ENCODE peak calls at places on chromosomes 13 and 19, in five cellular contexts. S is HepG2, X is H1, J is GM12878, Y is K562. P is an unnamed sample.

GRCh38 chr19:39507715-39508364 is 7.1 kb upstream of the SELENOV start:
- DNase-seq in S (no peak), X (no peak), J (no peak), Y (no peak), P (no peak)

GRCh38 chr19:54339646-54340358 is 840 bp upstream of the LILRA4 start:
- DNase-seq in S (no peak), X (no peak), J (no peak), Y (no peak), P (no peak)

GRCh38 chr19:38336638-38337359 is 1.2 kb downstream of the CATSPERG start:
- DNase-seq in S (peak), X (peak), J (peak), Y (peak), P (peak)

GRCh38 chr19:52722062-52723005 is 12.5 kb downstream of the ZNF611 start:
- DNase-seq in S (no peak), X (no peak), J (no peak), Y (no peak), P (no peak)

GRCh38 chr13:24540236-24541126 is 27.9 kb upstream of the PARP4 start:
- DNase-seq in S (peak), X (peak), J (no peak), Y (peak), P (peak)

GRCh38 chr13:51928231-51928630 is 66.5 kb downstream of the CCDC70 start:
- DNase-seq in S (no peak), X (no peak), J (no peak), Y (no peak), P (no peak)

GRCh38 chr13:53281677-53282076 is 253.1 kb downstream of the OLFM4 start:
- DNase-seq in S (no peak), X (no peak), J (no peak), Y (no peak), P (no peak)

GRCh38 chr19:33098023-33098652 is 17.2 kb downstream of the GPATCH1 start:
- DNase-seq in S (peak), X (no peak), J (no peak), Y (peak), P (no peak)

GRCh38 chr13:110756268-110756667 is 42.8 kb downstream of the ING1 start:
- DNase-seq in S (no peak), X (peak), J (no peak), Y (no peak), P (no peak)

GRCh38 chr19:45780448-45781281 is 1.6 kb downstream of the DMPK start:
- DNase-seq in S (peak), X (no peak), J (no peak), Y (no peak), P (no peak)

GRCh38 chr13:85728831-85729230 is 70.4 kb downstream of the SLITRK6 start:
- DNase-seq in S (no peak), X (no peak), J (no peak), Y (no peak), P (no peak)

GRCh38 chr19:36041831-36042230 is 9.2 kb upstream of the CLIP3 start:
- DNase-seq in S (peak), X (no peak), J (no peak), Y (no peak), P (no peak)
- TF ChIP-seq CHD2 in S (no peak), X (no peak), J (no peak), Y (no peak), P (no peak)

GRCh38 chr13:96751089-96751488 is 243.2 kb downstream of the OXGR1 start:
- DNase-seq in S (no peak), X (no peak), J (no peak), Y (no peak), P (no peak)

GRCh38 chr13:96744665-96745331 is 249.5 kb downstream of the OXGR1 start:
- DNase-seq in S (no peak), X (no peak), J (no peak), Y (no peak), P (no peak)

DNA sequence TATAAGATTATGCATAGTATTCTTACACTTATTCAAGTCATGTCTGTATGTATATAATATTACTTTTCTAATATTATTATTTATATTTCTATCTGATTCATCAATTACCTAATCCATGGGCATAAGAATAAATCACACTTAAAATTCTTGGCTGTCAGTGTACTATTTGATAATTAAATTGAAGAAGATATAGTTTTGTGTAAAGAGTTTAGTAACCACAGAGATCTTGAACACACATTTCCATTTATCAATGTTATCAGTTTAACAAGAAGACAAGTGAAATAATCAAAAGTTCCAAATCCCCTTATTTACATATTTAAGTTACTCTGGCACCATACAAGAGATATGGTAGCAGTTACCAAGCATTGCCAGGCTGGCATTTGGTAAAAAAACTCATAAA is 244.5 kb downstream of the OXGR1 start:
- DNase-seq in S (no peak), X (no peak), J (no peak), Y (no peak), P (no peak)
- TF ChIP-seq JUND in S (no peak), X (no peak), J (no peak), Y (no peak), P (no peak)

DNA sequence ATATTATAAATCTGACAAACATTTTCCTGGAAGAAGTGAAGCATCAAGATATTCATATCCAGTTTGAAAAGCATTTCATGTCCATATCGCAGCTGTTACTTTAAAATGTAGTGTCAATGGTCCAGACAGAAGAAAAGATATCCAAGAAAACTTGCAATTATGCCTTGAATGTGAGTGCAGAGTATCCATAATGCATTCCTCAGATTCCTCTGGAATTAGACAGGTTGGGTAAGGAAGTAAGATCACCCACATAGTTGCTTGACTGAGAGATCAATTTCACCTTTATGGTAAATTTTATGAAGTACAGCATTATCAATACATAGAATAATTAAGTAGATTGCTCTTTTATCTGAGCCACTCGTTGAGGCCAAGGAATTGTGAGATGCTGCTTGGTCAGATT is 327.0 kb upstream of the SLITRK5 start:
- DNase-seq in S (no peak), X (no peak), J (no peak), Y (no peak), P (no peak)
- TF ChIP-seq CHD2 in S (no peak), X (no peak), J (no peak), Y (no peak), P (no peak)

GRCh38 chr13:98492335-98493034 is 84.4 kb downstream of the STK24 start:
- DNase-seq in S (no peak), X (no peak), J (no peak), Y (no peak), P (no peak)
- TF ChIP-seq JUND in S (no peak), X (no peak), J (no peak), Y (no peak), P (no peak)

DNA sequence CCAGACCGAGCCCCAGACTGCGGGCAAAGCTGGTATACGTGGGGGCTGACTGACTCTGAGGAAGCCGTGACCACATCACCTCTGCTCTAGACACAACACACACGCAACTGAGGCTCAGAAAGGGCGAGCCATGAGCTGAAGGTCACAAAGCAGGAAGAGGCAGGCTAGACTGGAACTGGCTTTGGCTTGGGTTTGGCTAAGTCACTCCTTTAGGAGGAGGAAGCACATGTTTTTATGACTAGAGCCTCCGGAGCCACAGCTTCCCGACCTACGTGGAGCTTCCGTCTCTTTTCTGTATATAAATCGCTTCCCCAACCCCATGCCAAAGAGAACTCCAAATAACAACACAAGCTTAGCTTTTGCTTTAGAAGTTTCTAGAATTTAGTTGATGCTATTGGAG is 48.0 kb downstream of the RFX2 start:
- DNase-seq in S (no peak), X (no peak), J (no peak), Y (no peak), P (no peak)
- TF ChIP-seq CHD2 in S (no peak), X (no peak), J (no peak), Y (no peak), P (no peak)

DNA sequence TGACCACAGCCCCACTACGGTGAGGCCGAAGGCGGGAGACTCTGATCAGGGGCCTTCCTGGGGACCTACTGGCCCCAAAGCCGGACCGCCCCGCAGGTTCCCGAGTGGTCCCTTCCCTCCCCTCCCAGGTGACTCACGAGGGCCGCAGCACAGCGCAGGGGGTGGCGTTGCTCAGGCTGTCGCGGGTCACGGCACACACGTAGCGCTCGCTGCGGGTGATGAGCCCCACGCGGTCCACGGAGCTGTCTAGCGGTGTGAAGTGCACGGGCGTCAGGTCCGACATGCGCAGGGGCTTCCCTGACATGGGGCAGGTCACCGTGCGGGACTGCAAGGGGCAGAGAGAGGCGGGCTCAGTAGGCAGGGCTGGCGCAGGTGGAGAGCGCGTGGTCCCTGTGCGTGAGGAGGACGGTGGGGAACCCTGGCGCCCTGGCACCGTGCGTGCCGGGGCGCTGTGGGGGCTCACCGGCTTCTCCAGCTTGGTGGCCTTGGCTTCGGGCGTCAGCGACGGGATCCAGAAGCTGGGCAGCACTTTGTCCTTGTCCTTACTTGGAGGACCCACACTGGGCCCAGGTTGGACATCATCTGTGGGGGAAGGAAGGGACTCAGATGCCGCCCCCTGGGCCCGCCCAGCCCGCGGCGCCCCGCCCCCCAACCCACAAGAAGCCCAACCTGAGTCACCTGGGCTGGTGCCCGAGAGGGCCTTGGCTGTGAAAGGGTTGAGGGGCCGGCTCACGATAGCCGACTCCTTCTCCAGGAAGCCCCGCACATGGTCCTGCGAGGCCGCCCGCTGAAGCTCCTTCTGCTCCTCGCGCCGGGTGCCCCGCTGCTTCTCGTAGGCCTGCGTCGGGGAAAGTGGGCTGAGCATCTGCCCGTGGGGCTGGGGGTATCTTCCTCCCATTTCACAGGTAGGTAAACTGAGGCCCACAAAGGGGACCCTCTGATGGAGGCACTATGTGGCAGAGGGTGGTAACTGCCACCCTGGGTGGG is 23.7 kb downstream of the NOSIP start:
- DNase-seq in S (no peak), X (peak), J (no peak), Y (no peak), P (no peak)
- TF ChIP-seq JUND in S (no peak), X (no peak), J (no peak), Y (no peak), P (no peak)

GRCh38 chr19:30006206-30006605 is 64.2 kb downstream of the URI1 start:
- DNase-seq in S (no peak), X (no peak), J (no peak), Y (no peak), P (no peak)
- TF ChIP-seq CHD2 in S (no peak), X (no peak), J (no peak), Y (no peak), P (no peak)

GRCh38 chr13:66811445-66811844 is 418.7 kb downstream of the PCDH9 start:
- DNase-seq in S (no peak), X (no peak), J (no peak), Y (no peak), P (no peak)

GRCh38 chr13:66803013-66803739 is 427.0 kb downstream of the PCDH9 start:
- DNase-seq in S (no peak), X (no peak), J (no peak), Y (no peak), P (no peak)

GRCh38 chr13:66803759-66804456 is 426.2 kb downstream of the PCDH9 start:
- DNase-seq in S (no peak), X (no peak), J (no peak), Y (no peak), P (no peak)

GRCh38 chr13:66809496-66809895 is 420.6 kb downstream of the PCDH9 start:
- DNase-seq in S (no peak), X (no peak), J (no peak), Y (no peak), P (no peak)

GRCh38 chr13:66805657-66806056 is 424.5 kb downstream of the PCDH9 start:
- DNase-seq in S (no peak), X (no peak), J (no peak), Y (no peak), P (no peak)
- TF ChIP-seq JUND in S (no peak), X (no peak), J (no peak), Y (no peak), P (no peak)

P was measured in SK-N-SH.